ENCODE peak calls at places on chromosome 1, in nine cellular contexts. One of them, this sample, is unnamed.

GRCh38 chr1:190328361-190328760 is 149.3 kb downstream of the BRINP3 start:
- DNase-seq in fibroblast of lung: peak; percentile 44
- DNase-seq in body of pancreas: no peak
- DNase-seq in heart left ventricle: no peak
- DNase-seq in transverse colon: no peak
- DNase-seq in tibial artery: no peak
- DNase-seq in IMR-90: peak; percentile 41
- DNase-seq in tibial nerve: no peak
- DNase-seq in CD8-positive, alpha-beta memory T cell: no peak
- DNase-seq in this sample: no peak

GRCh38 chr1:192810253-192810880 is 1.5 kb downstream of the RGS2 start:
- DNase-seq in tibial artery: peak; percentile 32
- DNase-seq in transverse colon: peak; percentile 24
- DNase-seq in fibroblast of lung: peak; percentile 64
- DNase-seq in IMR-90: peak; percentile 82
- DNase-seq in CD8-positive, alpha-beta memory T cell: no peak
- DNase-seq in tibial nerve: no peak
- DNase-seq in heart left ventricle: peak; percentile 30
- DNase-seq in body of pancreas: no peak
- DNase-seq in this sample: no peak

GRCh38 chr1:164712131-164713031 is 153.4 kb downstream of the PBX1 start:
- DNase-seq in transverse colon: peak; percentile 37
- DNase-seq in IMR-90: peak; percentile 27
- DNase-seq in tibial artery: peak; percentile 35
- DNase-seq in heart left ventricle: peak; percentile 27
- DNase-seq in tibial nerve: no peak
- DNase-seq in body of pancreas: peak; percentile 53
- DNase-seq in CD8-positive, alpha-beta memory T cell: no peak
- DNase-seq in fibroblast of lung: no peak
- DNase-seq in this sample: peak; percentile 50

GRCh38 chr1:158087320-158087927 is 93.3 kb upstream of the CD1D start:
- DNase-seq in tibial nerve: peak; percentile 64
- DNase-seq in heart left ventricle: peak; percentile 50
- DNase-seq in tibial artery: peak; percentile 51
- DNase-seq in CD8-positive, alpha-beta memory T cell: no peak
- DNase-seq in IMR-90: peak; percentile 77
- DNase-seq in body of pancreas: peak; percentile 40
- DNase-seq in fibroblast of lung: peak; percentile 69
- DNase-seq in transverse colon: peak; percentile 40
- DNase-seq in this sample: peak; percentile 54

GRCh38 chr1:66214901-66215300 is 319.1 kb upstream of the SGIP1 start:
- DNase-seq in transverse colon: no peak
- DNase-seq in heart left ventricle: no peak
- DNase-seq in IMR-90: peak; percentile 19
- DNase-seq in body of pancreas: no peak
- DNase-seq in CD8-positive, alpha-beta memory T cell: no peak
- DNase-seq in fibroblast of lung: no peak
- DNase-seq in tibial nerve: no peak
- DNase-seq in tibial artery: no peak
- DNase-seq in this sample: no peak

GRCh38 chr1:247385283-247385682 is 30.7 kb upstream of the NLRP3 start:
- DNase-seq in CD8-positive, alpha-beta memory T cell: no peak
- DNase-seq in heart left ventricle: no peak
- DNase-seq in tibial nerve: no peak
- DNase-seq in transverse colon: no peak
- DNase-seq in tibial artery: no peak
- DNase-seq in fibroblast of lung: peak; percentile 21
- DNase-seq in IMR-90: peak; percentile 40
- DNase-seq in body of pancreas: no peak
- DNase-seq in this sample: no peak

GRCh38 chr1:158035976-158036583 is 42.6 kb downstream of the KIRREL1 start:
- DNase-seq in tibial artery: no peak
- DNase-seq in CD8-positive, alpha-beta memory T cell: no peak
- DNase-seq in body of pancreas: peak; percentile 40
- DNase-seq in heart left ventricle: peak; percentile 51
- DNase-seq in tibial nerve: peak; percentile 75
- DNase-seq in fibroblast of lung: peak; percentile 45
- DNase-seq in IMR-90: peak; percentile 68
- DNase-seq in transverse colon: peak; percentile 43
- DNase-seq in this sample: peak; percentile 18

GRCh38 chr1:67170751-67171573 is 4.7 kb downstream of the IL23R start:
- DNase-seq in heart left ventricle: no peak
- DNase-seq in IMR-90: no peak
- DNase-seq in transverse colon: no peak
- DNase-seq in CD8-positive, alpha-beta memory T cell: peak; percentile 41
- DNase-seq in tibial artery: no peak
- DNase-seq in tibial nerve: no peak
- DNase-seq in fibroblast of lung: no peak
- DNase-seq in body of pancreas: no peak
- DNase-seq in this sample: no peak

GRCh38 chr1:202291001-202291400 is 50.7 kb downstream of the UBE2T start:
- DNase-seq in transverse colon: no peak
- DNase-seq in body of pancreas: no peak
- DNase-seq in fibroblast of lung: peak; percentile 18
- DNase-seq in heart left ventricle: no peak
- DNase-seq in CD8-positive, alpha-beta memory T cell: no peak
- DNase-seq in tibial artery: no peak
- DNase-seq in IMR-90: peak; percentile 2
- DNase-seq in tibial nerve: no peak
- DNase-seq in this sample: no peak

GRCh38 chr1:34066921-34067603 is 98.0 kb downstream of the CSMD2 start:
- DNase-seq in heart left ventricle: no peak
- DNase-seq in CD8-positive, alpha-beta memory T cell: no peak
- DNase-seq in tibial nerve: no peak
- DNase-seq in fibroblast of lung: peak; percentile 87
- DNase-seq in transverse colon: no peak
- DNase-seq in IMR-90: peak; percentile 33
- DNase-seq in tibial artery: no peak
- DNase-seq in body of pancreas: no peak
- DNase-seq in this sample: no peak

GRCh38 chr1:118136511-118136937 is 48.5 kb downstream of the SPAG17 start:
- DNase-seq in transverse colon: no peak
- DNase-seq in tibial nerve: no peak
- DNase-seq in fibroblast of lung: peak; percentile 88
- DNase-seq in IMR-90: peak; percentile 90
- DNase-seq in tibial artery: no peak
- DNase-seq in body of pancreas: no peak
- DNase-seq in CD8-positive, alpha-beta memory T cell: no peak
- DNase-seq in heart left ventricle: no peak
- DNase-seq in this sample: no peak

GRCh38 chr1:11067716-11068495 is 8.1 kb upstream of the SRM start:
- DNase-seq in body of pancreas: peak; percentile 2
- DNase-seq in CD8-positive, alpha-beta memory T cell: no peak
- DNase-seq in tibial artery: no peak
- DNase-seq in heart left ventricle: no peak
- DNase-seq in tibial nerve: no peak
- DNase-seq in transverse colon: no peak
- DNase-seq in IMR-90: no peak
- DNase-seq in fibroblast of lung: no peak
- DNase-seq in this sample: no peak

GRCh38 chr1:10651793-10652192 is 144.7 kb downstream of the CASZ1 start:
- DNase-seq in body of pancreas: peak; percentile 36
- DNase-seq in CD8-positive, alpha-beta memory T cell: no peak
- DNase-seq in tibial nerve: no peak
- DNase-seq in IMR-90: no peak
- DNase-seq in transverse colon: no peak
- DNase-seq in heart left ventricle: no peak
- DNase-seq in tibial artery: no peak
- DNase-seq in fibroblast of lung: no peak
- DNase-seq in this sample: no peak

GRCh38 chr1:62250126-62250726 is 55.6 kb downstream of the L1TD1 start:
- DNase-seq in heart left ventricle: no peak
- DNase-seq in tibial nerve: no peak
- DNase-seq in tibial artery: no peak
- DNase-seq in IMR-90: no peak
- DNase-seq in CD8-positive, alpha-beta memory T cell: no peak
- DNase-seq in fibroblast of lung: no peak
- DNase-seq in transverse colon: no peak
- DNase-seq in body of pancreas: no peak
- DNase-seq in this sample: peak; percentile 53
- H3K27me3 ChIP-seq in heart left ventricle: no peaks in the 10 kb centered on the region
- H3K27me3 ChIP-seq in tibial nerve: no peaks in the 10 kb centered on the region
- H3K27me3 ChIP-seq in tibial artery: no peaks in the 10 kb centered on the region
- H3K27me3 ChIP-seq in IMR-90: no peaks in the 10 kb centered on the region
- H3K27me3 ChIP-seq in CD8-positive, alpha-beta memory T cell: no peaks in the 10 kb centered on the region
- H3K27me3 ChIP-seq in fibroblast of lung: no peaks in the 10 kb centered on the region
- H3K27me3 ChIP-seq in transverse colon: no peaks in the 10 kb centered on the region
- H3K27me3 ChIP-seq in body of pancreas: no peaks in the 10 kb centered on the region
- H3K27me3 ChIP-seq in this sample: no peaks in the 10 kb centered on the region

GRCh38 chr1:150546294-150546937 is 2.8 kb upstream of the ADAMTSL4 start:
- DNase-seq in IMR-90: no peak
- DNase-seq in fibroblast of lung: no peak
- DNase-seq in tibial artery: no peak
- DNase-seq in heart left ventricle: no peak
- DNase-seq in CD8-positive, alpha-beta memory T cell: no peak
- DNase-seq in body of pancreas: no peak
- DNase-seq in tibial nerve: no peak
- DNase-seq in transverse colon: no peak
- DNase-seq in this sample: no peak
- H3K4me1 ChIP-seq in IMR-90: peaks cover 10% of the 10 kb centered on the region
- H3K4me1 ChIP-seq in fibroblast of lung: peaks cover 2% of the 10 kb centered on the region
- H3K4me1 ChIP-seq in tibial artery: peaks cover 32% of the 10 kb centered on the region
- H3K4me1 ChIP-seq in heart left ventricle: peaks cover 11% of the 10 kb centered on the region
- H3K4me1 ChIP-seq in CD8-positive, alpha-beta memory T cell: peaks cover 7% of the 10 kb centered on the region
- H3K4me1 ChIP-seq in body of pancreas: peaks cover 16% of the 10 kb centered on the region
- H3K4me1 ChIP-seq in tibial nerve: no peaks in the 10 kb centered on the region
- H3K4me1 ChIP-seq in transverse colon: peaks cover 28% of the 10 kb centered on the region
- H3K4me1 ChIP-seq in this sample: no peaks in the 10 kb centered on the region

DNA sequence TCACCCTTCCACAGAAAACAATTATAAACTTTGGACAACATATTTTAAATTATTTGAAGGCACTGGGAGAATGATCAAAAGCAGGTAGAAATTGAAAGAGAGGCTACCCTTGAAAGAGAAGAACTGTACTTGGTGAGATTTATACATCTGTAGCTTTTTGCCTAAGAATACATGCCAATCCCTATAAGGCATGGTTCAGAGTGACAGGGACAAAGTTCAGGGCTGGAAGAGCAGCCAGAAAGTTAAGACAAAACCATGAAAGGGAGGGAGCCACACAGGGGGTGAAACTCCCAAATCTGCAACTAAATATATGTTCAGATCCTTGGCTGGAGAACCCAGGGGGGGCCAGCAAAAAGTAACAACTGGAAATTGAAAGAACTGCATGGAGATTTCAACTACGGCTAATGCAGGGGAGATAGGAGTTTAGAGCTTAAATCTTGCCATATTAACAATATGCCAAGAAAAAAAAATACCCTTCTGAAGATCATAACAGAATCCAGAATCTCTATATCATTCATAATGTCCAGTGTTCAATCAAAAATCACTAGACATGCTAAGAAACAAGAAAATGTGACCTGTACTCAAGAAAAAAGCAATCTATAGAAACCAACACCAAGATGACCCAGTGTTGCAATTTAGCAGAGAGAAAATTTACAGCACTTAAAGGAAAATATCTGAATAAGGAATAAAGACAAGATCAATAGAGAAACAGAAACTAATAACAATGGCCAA is 25.5 kb downstream of the PACC1 start:
- DNase-seq in tibial artery: no peak
- DNase-seq in transverse colon: no peak
- DNase-seq in heart left ventricle: no peak
- DNase-seq in tibial nerve: no peak
- DNase-seq in CD8-positive, alpha-beta memory T cell: no peak
- DNase-seq in body of pancreas: no peak
- DNase-seq in fibroblast of lung: no peak
- DNase-seq in IMR-90: no peak
- DNase-seq in this sample: no peak
- H3K27me3 ChIP-seq in tibial artery: no peaks in the 10 kb centered on the region
- H3K27me3 ChIP-seq in transverse colon: no peaks in the 10 kb centered on the region
- H3K27me3 ChIP-seq in heart left ventricle: no peaks in the 10 kb centered on the region
- H3K27me3 ChIP-seq in tibial nerve: no peaks in the 10 kb centered on the region
- H3K27me3 ChIP-seq in CD8-positive, alpha-beta memory T cell: no peaks in the 10 kb centered on the region
- H3K27me3 ChIP-seq in body of pancreas: no peaks in the 10 kb centered on the region
- H3K27me3 ChIP-seq in fibroblast of lung: no peaks in the 10 kb centered on the region
- H3K27me3 ChIP-seq in IMR-90: no peaks in the 10 kb centered on the region
- H3K27me3 ChIP-seq in this sample: no peaks in the 10 kb centered on the region

GRCh38 chr1:226730826-226731225 is 8.3 kb downstream of the ITPKB start:
- DNase-seq in transverse colon: no peak
- DNase-seq in tibial artery: no peak
- DNase-seq in IMR-90: no peak
- DNase-seq in body of pancreas: no peak
- DNase-seq in CD8-positive, alpha-beta memory T cell: no peak
- DNase-seq in tibial nerve: no peak
- DNase-seq in fibroblast of lung: no peak
- DNase-seq in heart left ventricle: no peak
- DNase-seq in this sample: no peak
- H3K4me1 ChIP-seq in transverse colon: peaks cover 69% of the 10 kb centered on the region
- H3K4me1 ChIP-seq in tibial artery: peaks cover 33% of the 10 kb centered on the region
- H3K4me1 ChIP-seq in IMR-90: peaks cover 2% of the 10 kb centered on the region
- H3K4me1 ChIP-seq in body of pancreas: peaks cover 42% of the 10 kb centered on the region
- H3K4me1 ChIP-seq in CD8-positive, alpha-beta memory T cell: peaks cover 65% of the 10 kb centered on the region
- H3K4me1 ChIP-seq in tibial nerve: no peaks in the 10 kb centered on the region
- H3K4me1 ChIP-seq in fibroblast of lung: no peaks in the 10 kb centered on the region
- H3K4me1 ChIP-seq in heart left ventricle: peaks cover 19% of the 10 kb centered on the region
- H3K4me1 ChIP-seq in this sample: no peaks in the 10 kb centered on the region

DNA sequence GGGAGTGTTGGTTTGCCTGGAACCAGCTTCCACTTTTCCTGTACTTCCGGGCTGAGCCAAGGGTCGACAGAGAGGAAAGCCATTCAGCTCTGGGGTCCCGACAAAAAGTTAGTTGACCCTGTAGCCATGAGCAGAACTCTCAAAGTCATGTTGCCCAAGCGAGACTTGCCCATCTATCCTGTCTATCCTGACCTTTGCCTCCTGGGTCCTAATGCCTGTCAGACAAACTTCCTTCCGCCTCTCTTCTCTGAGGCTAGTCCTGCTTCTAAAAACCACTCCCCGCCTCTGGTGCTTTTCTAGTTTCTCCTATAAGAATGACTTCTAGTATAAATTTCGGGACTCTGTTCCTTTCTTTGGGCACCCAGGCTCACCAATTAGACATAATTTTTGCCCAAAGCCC is 7.7 kb upstream of the PCP4L1 start:
- DNase-seq in fibroblast of lung: no peak
- DNase-seq in IMR-90: no peak
- DNase-seq in CD8-positive, alpha-beta memory T cell: no peak
- DNase-seq in tibial artery: no peak
- DNase-seq in body of pancreas: no peak
- DNase-seq in heart left ventricle: no peak
- DNase-seq in transverse colon: no peak
- DNase-seq in tibial nerve: no peak
- DNase-seq in this sample: no peak
- H3K27me3 ChIP-seq in fibroblast of lung: peaks cover 3% of the 10 kb centered on the region
- H3K27me3 ChIP-seq in IMR-90: peaks cover 3% of the 10 kb centered on the region
- H3K27me3 ChIP-seq in CD8-positive, alpha-beta memory T cell: no peaks in the 10 kb centered on the region
- H3K27me3 ChIP-seq in tibial artery: peaks cover 2% of the 10 kb centered on the region
- H3K27me3 ChIP-seq in body of pancreas: no peaks in the 10 kb centered on the region
- H3K27me3 ChIP-seq in heart left ventricle: no peaks in the 10 kb centered on the region
- H3K27me3 ChIP-seq in transverse colon: no peaks in the 10 kb centered on the region
- H3K27me3 ChIP-seq in tibial nerve: no peaks in the 10 kb centered on the region
- H3K27me3 ChIP-seq in this sample: no peaks in the 10 kb centered on the region